ENCODE peak calls at places on chromosomes 6 and 20, in seven cellular contexts. O, A, X, F, B, D and H are unnamed samples. For H3K4me1, the result is how much of the 10 kb centered on the place peaks cover.

GRCh38 chr6:11263185-11263817 is 30.8 kb upstream of the NEDD9 start:
- DNase-seq in O (peak), A (no peak), X (no peak), F (peak), B (no peak), D (peak), H (no peak)

GRCh38 chr6:151493495-151494234 is at the start of gene CCDC170:
- DNase-seq in O (peak), A (peak), X (no peak), F (peak), B (no peak), D (no peak), H (no peak)

GRCh38 chr6:33985333-33985751 is 160.5 kb downstream of the GRM4 start:
- DNase-seq in O (no peak), A (no peak), X (no peak), F (no peak), B (no peak), D (no peak), H (no peak)

GRCh38 chr6:18545726-18546125 is 158.6 kb downstream of the RNF144B start:
- DNase-seq in O (no peak), A (no peak), X (no peak), F (no peak), B (no peak), D (no peak), H (no peak)

GRCh38 chr6:17725083-17725482 is 18.4 kb upstream of the NUP153 start:
- DNase-seq in O (no peak), A (no peak), X (no peak), F (peak), B (no peak), D (no peak), H (no peak)

GRCh38 chr6:63352587-63353281 is 33.0 kb upstream of the LGSN start:
- DNase-seq in O (peak), A (no peak), X (peak), F (peak), B (no peak), D (no peak), H (no peak)

GRCh38 chr6:6330407-6330806 is 9.9 kb upstream of the F13A1 start:
- DNase-seq in O (no peak), A (no peak), X (no peak), F (no peak), B (no peak), D (no peak), H (no peak)

GRCh38 chr6:91691449-91691848 is 1104.6 kb upstream of the MAP3K7 start:
- DNase-seq in O (no peak), A (no peak), X (no peak), F (no peak), B (no peak), D (no peak), H (no peak)

GRCh38 chr20:35385733-35386132 is 26.0 kb downstream of the UQCC1 start:
- DNase-seq in O (no peak), A (no peak), X (no peak), F (no peak), B (no peak), D (no peak), H (no peak)

GRCh38 chr20:24700166-24700860 is 230.9 kb downstream of the SYNDIG1 start:
- DNase-seq in O (no peak), A (no peak), X (no peak), F (no peak), B (no peak), D (no peak), H (no peak)

GRCh38 chr6:145012039-145012662 is 723.2 kb downstream of the EPM2A start:
- DNase-seq in O (no peak), A (no peak), X (no peak), F (no peak), B (no peak), D (no peak), H (no peak)

GRCh38 chr20:62485062-62485700 is 9.4 kb upstream of the GATA5 start:
- DNase-seq in O (peak), A (peak), X (no peak), F (no peak), B (no peak), D (no peak), H (no peak)

GRCh38 chr20:2652724-2653510 is 485 bp downstream of the NOP56 start:
- DNase-seq in O (peak), A (peak), X (no peak), F (peak), B (peak), D (no peak), H (peak)

GRCh38 chr20:44643596-44644383 is 7.7 kb downstream of the ADA start:
- DNase-seq in O (peak), A (no peak), X (no peak), F (peak), B (no peak), D (no peak), H (peak)

GRCh38 chr6:167652701-167653095 is 174.0 kb upstream of the AFDN start:
- DNase-seq in O (no peak), A (peak), X (no peak), F (no peak), B (no peak), D (no peak), H (no peak)

GRCh38 chr6:101477436-101477835 is 83.9 kb downstream of the GRIK2 start:
- DNase-seq in O (no peak), A (no peak), X (no peak), F (no peak), B (no peak), D (no peak), H (no peak)

GRCh38 chr6:65707134-65707826 is at the start of gene EYS:
- DNase-seq in O (no peak), A (no peak), X (no peak), F (no peak), B (no peak), D (no peak), H (no peak)

GRCh38 chr6:37550436-37550835 is 50.7 kb upstream of the CCDC167 start:
- DNase-seq in O (no peak), A (no peak), X (no peak), F (no peak), B (no peak), D (no peak), H (no peak)

GRCh38 chr6:56279346-56280080 is 32.1 kb upstream of the COL21A1 start:
- DNase-seq in O (no peak), A (no peak), X (peak), F (peak), B (no peak), D (no peak), H (no peak)

GRCh38 chr6:36595168-36595818 is 1.1 kb downstream of the SRSF3 start:
- DNase-seq in O (peak), A (no peak), X (no peak), F (peak), B (peak), D (peak), H (peak)

GRCh38 chr20:25526446-25526845 is 58.9 kb downstream of the NINL start:
- DNase-seq in O (no peak), A (no peak), X (no peak), F (no peak), B (no peak), D (no peak), H (no peak)

GRCh38 chr20:1871807-1872455 is 23.3 kb upstream of the SIRPA start:
- DNase-seq in O (no peak), A (peak), X (no peak), F (no peak), B (no peak), D (no peak), H (no peak)

GRCh38 chr6:165702669-165703068 is 39.6 kb upstream of the PDE10A start:
- DNase-seq in O (no peak), A (no peak), X (no peak), F (no peak), B (no peak), D (no peak), H (no peak)

GRCh38 chr20:35013421-35014411 is 58.0 kb downstream of the MYH7B start:
- DNase-seq in O (no peak), A (peak), X (no peak), F (no peak), B (no peak), D (no peak), H (no peak)

GRCh38 chr6:31834367-31834703 is 6.8 kb downstream of the HSPA1B start:
- DNase-seq in O (peak), A (peak), X (peak), F (peak), B (peak), D (peak), H (peak)

GRCh38 chr20:34993941-34994508 is 38.4 kb downstream of the MYH7B start:
- DNase-seq in O (no peak), A (no peak), X (no peak), F (no peak), B (no peak), D (no peak), H (no peak)

GRCh38 chr6:155481215-155481614 is 25.6 kb upstream of the NOX3 start:
- DNase-seq in O (no peak), A (no peak), X (no peak), F (no peak), B (no peak), D (no peak), H (no peak)

GRCh38 chr20:50450961-50451752 is 59.0 kb upstream of the PTPN1 start:
- DNase-seq in O (peak), A (no peak), X (no peak), F (peak), B (no peak), D (no peak), H (peak)

GRCh38 chr20:44886828-44887227 is 1.3 kb downstream of the YWHAB start:
- DNase-seq in O (no peak), A (no peak), X (no peak), F (no peak), B (no peak), D (no peak), H (no peak)

GRCh38 chr6:54404791-54405190 is 96.5 kb downstream of the TINAG start:
- DNase-seq in O (no peak), A (no peak), X (no peak), F (no peak), B (no peak), D (no peak), H (no peak)

GRCh38 chr6:108598316-108598863 is 37.7 kb downstream of the FOXO3 start:
- DNase-seq in O (no peak), A (no peak), X (no peak), F (no peak), B (no peak), D (no peak), H (no peak)

GRCh38 chr6:26537160-26537845 is 863 bp upstream of the HMGN4 start:
- DNase-seq in O (peak), A (peak), X (peak), F (peak), B (peak), D (peak), H (peak)

GRCh38 chr20:54727490-54727889 is 252.1 kb downstream of the DOK5 start:
- DNase-seq in O (no peak), A (no peak), X (no peak), F (no peak), B (no peak), D (no peak), H (no peak)

GRCh38 chr6:34656378-34657036 is 40.1 kb downstream of the ILRUN start:
- DNase-seq in O (no peak), A (no peak), X (no peak), F (peak), B (peak), D (no peak), H (peak)

GRCh38 chr6:111843347-111844147 is 29.7 kb downstream of the FYN start:
- DNase-seq in O (no peak), A (no peak), X (no peak), F (peak), B (no peak), D (no peak), H (no peak)

GRCh38 chr6:80214436-80215022 is 108.1 kb downstream of the BCKDHB start:
- DNase-seq in O (peak), A (no peak), X (peak), F (peak), B (peak), D (no peak), H (no peak)

GRCh38 chr6:14276066-14276465 is 158.5 kb downstream of the CD83 start:
- DNase-seq in O (no peak), A (no peak), X (no peak), F (no peak), B (no peak), D (no peak), H (no peak)

GRCh38 chr6:145189836-145190235 is 545.5 kb downstream of the EPM2A start:
- DNase-seq in O (no peak), A (no peak), X (no peak), F (no peak), B (peak), D (no peak), H (no peak)

GRCh38 chr20:17617212-17617867 is 47.5 kb downstream of the DSTN start:
- DNase-seq in O (peak), A (peak), X (peak), F (peak), B (peak), D (peak), H (no peak)

GRCh38 chr6:45377041-45377554 is 636 bp downstream of the SUPT3H start:
- DNase-seq in O (no peak), A (no peak), X (no peak), F (peak), B (no peak), D (no peak), H (peak)

DNA sequence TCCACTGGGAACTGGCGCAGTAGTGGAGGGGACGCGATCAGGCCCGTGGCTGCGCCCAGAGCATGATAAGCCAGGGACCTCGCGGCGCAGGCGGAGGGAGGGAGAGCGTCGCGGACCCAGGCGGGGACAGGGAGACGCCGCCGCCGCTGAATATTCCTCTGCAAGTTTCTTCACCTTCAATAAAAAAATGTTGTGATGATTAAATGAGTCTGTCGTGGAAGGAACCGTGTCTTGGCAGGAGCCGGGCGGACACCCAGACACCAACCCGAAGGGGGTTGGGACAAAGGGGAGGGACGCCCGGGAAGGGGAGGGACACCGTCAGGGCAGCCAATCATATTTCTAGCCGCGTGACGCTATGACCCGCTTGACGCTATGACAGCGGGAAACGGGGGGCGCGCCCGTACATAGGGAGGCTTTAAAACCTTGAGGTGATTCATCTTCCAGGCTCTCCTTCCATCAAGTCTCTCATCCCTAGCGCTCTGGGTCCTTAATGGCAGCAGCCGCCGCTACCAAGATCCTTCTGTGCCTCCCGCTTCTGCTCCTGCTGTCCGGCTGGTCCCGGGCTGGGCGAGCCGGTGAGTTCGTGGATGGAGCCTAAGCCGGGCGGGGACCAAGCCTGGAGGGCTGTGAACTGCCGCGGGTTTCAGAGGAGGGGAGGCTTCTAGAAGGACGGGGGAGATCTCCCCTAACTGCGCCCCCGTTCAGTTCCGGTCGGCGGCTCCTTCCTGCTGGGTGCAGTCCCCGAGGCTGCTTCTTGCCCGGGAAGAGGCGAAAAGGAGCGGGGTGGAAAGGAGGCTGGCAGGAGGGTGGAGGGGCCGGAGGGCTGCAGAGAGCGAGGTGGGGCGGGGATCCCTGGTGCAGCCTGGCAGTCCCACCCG is at the start of gene ULBP2:
- DNase-seq in O (peak), A (peak), X (peak), F (no peak), B (peak), D (peak), H (peak)
- TF ChIP-seq POLR2A in O (peak), A (no peak), X (no peak), F (no peak), B (no peak), D (no peak), H (peak)

DNA sequence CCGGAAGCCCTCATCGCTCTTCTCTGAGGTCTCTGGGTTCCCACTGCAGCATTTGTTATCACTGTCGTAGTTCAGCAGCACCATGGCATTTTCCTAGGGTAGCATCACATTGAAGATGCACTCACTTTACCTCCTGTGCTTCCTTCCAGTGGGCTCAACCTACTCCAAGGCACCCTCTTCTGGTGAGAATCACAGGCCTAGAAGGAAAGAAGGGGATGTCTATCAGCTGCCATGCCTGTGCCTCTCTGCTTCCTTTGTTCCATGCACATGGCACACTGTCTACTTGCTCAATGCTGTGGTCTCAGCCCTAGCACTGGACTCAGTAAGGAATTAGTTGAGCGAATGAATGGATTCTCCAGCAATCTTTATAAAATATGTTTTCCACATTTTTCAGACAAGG is 22.6 kb downstream of the CST4 start:
- DNase-seq in O (no peak), A (no peak), X (no peak), F (no peak), B (no peak), D (no peak), H (no peak)
- TF ChIP-seq CTCF in O (no peak), A (no peak), X (peak), F (peak), B (no peak), D (no peak), H (no peak)

DNA sequence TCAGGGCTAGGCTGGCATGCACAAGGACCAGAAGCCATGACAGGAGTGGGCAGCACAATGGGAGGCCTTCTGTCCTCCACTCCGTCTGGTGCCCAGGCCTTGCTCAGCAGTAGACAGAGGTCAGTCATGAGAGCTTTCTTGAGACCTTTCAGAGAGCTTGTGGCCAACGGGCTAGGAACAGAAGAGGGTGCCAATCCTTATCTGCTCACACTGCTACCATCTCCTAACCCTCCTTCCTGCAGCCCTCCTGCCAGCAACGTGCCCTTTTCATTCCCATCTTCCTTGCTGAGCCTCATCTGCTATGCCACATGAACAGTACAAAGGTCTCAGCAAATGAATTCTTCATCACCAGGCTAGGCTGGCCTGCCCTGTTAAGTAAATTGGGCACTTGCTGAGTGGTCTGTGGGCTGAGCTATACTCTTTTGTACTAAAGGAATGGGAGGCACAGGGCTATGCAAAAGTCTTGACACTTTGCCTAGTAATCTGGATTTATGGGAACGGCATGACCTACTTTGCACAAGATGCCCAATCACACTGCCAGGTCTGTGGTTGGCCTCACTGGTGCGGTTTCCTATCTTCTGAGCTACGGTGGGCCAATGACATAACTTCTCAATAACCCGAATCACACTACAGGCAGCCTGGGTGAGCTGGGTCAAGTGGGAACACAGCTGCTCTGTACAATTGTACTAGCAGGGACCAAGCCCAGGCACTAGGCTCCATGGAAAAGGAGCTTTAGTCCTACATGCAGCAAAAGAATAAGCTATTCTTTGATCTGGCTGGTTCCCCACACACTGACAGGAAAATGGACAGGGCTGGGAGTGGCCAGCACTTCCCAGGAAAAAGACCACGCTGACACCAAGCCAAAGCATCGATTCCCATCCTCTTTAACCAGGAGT is 47.8 kb downstream of the ELOVL5 start:
- DNase-seq in O (peak), A (no peak), X (no peak), F (peak), B (peak), D (no peak), H (no peak)
- H3K4me1 ChIP-seq in O (half or more), A (under half), X (under half), F (half or more), B (under half), D (under half), H (under half)

GRCh38 chr20:51542894-51543788 is 622 bp upstream of the NFATC2 start:
- DNase-seq in O (no peak), A (no peak), X (no peak), F (no peak), B (no peak), D (no peak), H (peak)
- TF ChIP-seq POLR2A in O (no peak), A (no peak), X (no peak), F (no peak), B (no peak), D (no peak), H (peak)

GRCh38 chr6:125953502-125953875 is 3.1 kb upstream of the HINT3 start:
- DNase-seq in O (no peak), A (peak), X (no peak), F (peak), B (no peak), D (no peak), H (no peak)
- TF ChIP-seq CTCF in O (no peak), A (no peak), X (no peak), F (peak), B (peak), D (no peak), H (no peak)

GRCh38 chr20:3933126-3933684 is 44.0 kb downstream of the PANK2 start:
- DNase-seq in O (no peak), A (no peak), X (no peak), F (no peak), B (no peak), D (no peak), H (no peak)
- H3K4me1 ChIP-seq in O (under half), A (under half), X (under half), F (under half), B (under half), D (under half), H (under half)

DNA sequence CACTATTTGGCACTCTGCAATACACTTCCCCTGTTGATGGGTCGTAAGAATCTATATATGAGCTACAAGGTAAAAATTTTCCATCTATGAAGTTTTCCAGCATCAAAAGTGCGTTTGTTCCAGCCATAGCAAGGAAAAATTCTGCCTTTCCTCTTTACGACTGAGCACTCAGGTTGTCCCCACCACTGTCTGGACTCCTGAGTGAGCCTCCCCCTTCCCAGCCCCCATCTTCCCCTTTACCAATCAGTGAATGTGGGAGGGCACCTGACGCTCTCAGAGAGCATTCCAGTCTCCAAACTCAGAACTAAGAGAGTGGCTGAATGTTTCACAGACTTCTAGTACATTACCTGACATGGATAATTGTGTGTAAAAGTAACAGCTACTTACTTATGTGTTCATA is at the start of gene ALDH8A1:
- DNase-seq in O (no peak), A (no peak), X (no peak), F (no peak), B (no peak), D (no peak), H (no peak)
- TF ChIP-seq POLR2A in O (no peak), A (no peak), X (no peak), F (no peak), B (no peak), D (no peak), H (no peak)